ENCODE peak calls at places on chromosomes 5 and 9, in eight cellular contexts. L is lung, J is uterus, X is GM23338, W is hepatocyte, I is colonic mucosa, Z is tibial nerve, R is Caco-2. T is an unnamed sample. For H3K27me3 and H3K36me3, the result is how much of the 10 kb centered on the place peaks cover.

GRCh38 chr5:143001764-143002351 is 231.7 kb downstream of the ARHGAP26 start:
- DNase-seq in L (no peak), J (no peak), X (peak), W (no peak), I (no peak), Z (no peak), R (no peak), T (no peak)

GRCh38 chr5:6710078-6710477 is 3.2 kb upstream of the TENT4A start:
- DNase-seq in L (no peak), J (no peak), X (no peak), W (no peak), I (peak), Z (no peak), R (no peak), T (no peak)

GRCh38 chr9:89367281-89367680 is 49.0 kb downstream of the SECISBP2 start:
- DNase-seq in L (no peak), J (no peak), X (no peak), W (no peak), I (no peak), Z (no peak), R (no peak), T (no peak)

GRCh38 chr9:4781408-4781807 is 11.3 kb upstream of the RCL1 start:
- DNase-seq in L (no peak), J (no peak), X (no peak), W (no peak), I (no peak), Z (no peak), R (no peak), T (no peak)

GRCh38 chr9:114988962-114989599 is 58.7 kb upstream of the TNFSF8 start:
- DNase-seq in L (no peak), J (no peak), X (no peak), W (peak), I (no peak), Z (no peak), R (no peak), T (peak)

GRCh38 chr9:26310294-26310693 is 582.3 kb downstream of the CAAP1 start:
- DNase-seq in L (no peak), J (no peak), X (no peak), W (no peak), I (no peak), Z (no peak), R (no peak), T (peak)

GRCh38 chr9:126794441-126794840 is 10.4 kb upstream of the ZBTB43 start:
- DNase-seq in L (no peak), J (no peak), X (no peak), W (no peak), I (peak), Z (no peak), R (no peak), T (no peak)

GRCh38 chr9:86827893-86828292 is 119.4 kb downstream of the GAS1 start:
- DNase-seq in L (no peak), J (no peak), X (no peak), W (peak), I (no peak), Z (no peak), R (no peak), T (peak)

GRCh38 chr5:123582570-123583293 is 70.8 kb downstream of the CSNK1G3 start:
- DNase-seq in L (no peak), J (no peak), X (peak), W (no peak), I (peak), Z (no peak), R (no peak), T (no peak)

GRCh38 chr5:9545301-9545958 is 445 bp downstream of the SEMA5A start:
- DNase-seq in L (no peak), J (peak), X (peak), W (peak), I (peak), Z (peak), R (peak), T (no peak)

GRCh38 chr5:172315599-172316531 is 32.3 kb upstream of the UBTD2 start:
- DNase-seq in L (no peak), J (no peak), X (no peak), W (no peak), I (no peak), Z (no peak), R (no peak), T (no peak)

GRCh38 chr5:13632676-13633075 is 311.8 kb downstream of the DNAH5 start:
- DNase-seq in L (no peak), J (no peak), X (no peak), W (no peak), I (no peak), Z (no peak), R (no peak), T (no peak)

GRCh38 chr5:140049205-140049604 is 6.1 kb upstream of the NRG2 start:
- DNase-seq in L (no peak), J (no peak), X (no peak), W (no peak), I (no peak), Z (no peak), R (no peak), T (no peak)

GRCh38 chr9:34457266-34458012 is 931 bp downstream of the FAM219A start:
- DNase-seq in L (peak), J (peak), X (peak), W (peak), I (peak), Z (peak), R (no peak), T (peak)

GRCh38 chr9:95820076-95820475 is 55.4 kb upstream of the ERCC6L2 start:
- DNase-seq in L (no peak), J (no peak), X (no peak), W (no peak), I (no peak), Z (no peak), R (no peak), T (no peak)

GRCh38 chr9:133708770-133709611 is 29.2 kb downstream of the SARDH start:
- DNase-seq in L (no peak), J (no peak), X (no peak), W (no peak), I (no peak), Z (no peak), R (no peak), T (no peak)

GRCh38 chr5:54651482-54652076 is 134.0 kb downstream of the SNX18 start:
- DNase-seq in L (peak), J (peak), X (no peak), W (peak), I (no peak), Z (peak), R (no peak), T (peak)
- TF ChIP-seq CTCF in L (no peak), J (no peak), X (no peak), W (no peak), I (no peak), Z (no peak), R (no peak), T (no peak)

DNA sequence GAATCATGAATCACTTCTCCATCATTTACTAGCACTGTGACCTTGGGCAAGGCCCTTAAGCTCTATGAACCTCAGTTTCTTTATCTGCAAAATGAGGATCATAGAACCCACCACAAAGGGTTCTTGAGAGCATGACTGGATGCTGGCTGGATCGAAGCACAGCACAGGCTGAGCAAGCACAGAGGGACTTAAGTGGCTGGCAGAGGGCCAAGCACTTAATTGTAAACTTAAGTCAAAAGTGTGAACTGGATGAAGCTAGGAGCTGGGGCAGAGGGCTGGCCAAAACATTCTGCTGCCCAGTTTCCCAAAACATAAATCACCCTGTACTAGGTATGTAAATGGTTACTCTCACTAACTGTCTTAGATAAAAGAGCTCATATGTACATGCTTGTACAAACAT is 112.3 kb upstream of the WWC1 start:
- DNase-seq in L (peak), J (no peak), X (no peak), W (peak), I (no peak), Z (no peak), R (no peak), T (peak)
- H3K27me3 ChIP-seq in L (under half), J (under half), X (under half), W (under half), I (under half), Z (under half), R (under half), T (under half)

GRCh38 chr5:132142459-132142858 is 68.9 kb downstream of the CSF2 start:
- DNase-seq in L (no peak), J (no peak), X (no peak), W (no peak), I (no peak), Z (no peak), R (no peak), T (no peak)
- H3K36me3 ChIP-seq in L (under half), J (under half), X (under half), W (under half), I (under half), Z (under half), R (under half), T (under half)

DNA sequence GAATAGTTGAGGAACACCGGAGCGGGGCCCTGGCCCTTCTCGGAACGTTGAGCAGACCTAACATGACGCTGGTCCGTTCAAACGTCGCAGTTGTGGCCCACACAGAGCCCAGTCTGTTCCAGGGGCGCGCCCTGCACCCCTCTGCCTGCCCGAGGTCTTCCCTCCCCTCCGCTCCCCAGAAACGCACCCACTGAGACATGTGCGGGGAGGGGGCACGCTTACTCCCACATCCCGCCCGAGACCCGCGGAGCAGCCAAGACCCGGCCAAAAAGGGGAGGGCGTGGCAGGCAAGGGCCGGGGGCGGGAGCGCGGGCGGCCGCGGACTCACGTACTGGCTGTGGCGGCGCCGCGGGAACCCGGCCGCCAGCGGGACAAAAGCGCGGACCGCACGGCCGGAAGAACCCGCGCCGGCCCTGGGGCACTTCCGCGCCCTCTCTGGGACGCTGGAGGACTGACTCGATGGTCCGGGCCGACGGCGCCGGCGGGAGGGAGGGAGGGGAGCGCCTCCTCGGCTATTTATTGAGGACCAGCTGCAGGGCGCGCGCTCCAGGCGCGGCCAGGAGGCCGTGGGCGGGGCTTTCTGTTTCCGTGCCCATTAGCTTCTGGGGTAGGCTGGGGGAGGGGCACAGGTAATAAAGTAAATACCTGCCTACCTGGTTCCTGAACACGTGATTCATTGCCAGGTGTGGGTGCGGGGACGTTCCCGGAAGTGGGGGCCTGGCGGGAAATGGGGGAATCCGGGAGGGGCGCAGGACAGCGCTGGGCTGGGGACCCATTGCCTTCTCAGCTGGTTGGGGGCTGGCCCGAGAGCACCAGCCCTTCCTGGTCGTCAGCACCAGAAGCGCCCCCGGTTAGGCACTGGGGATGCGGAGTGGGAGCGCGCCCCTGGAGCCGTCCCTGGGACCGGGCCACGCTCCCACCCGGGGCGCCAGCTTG is at the start of gene ZFP62:
- DNase-seq in L (peak), J (peak), X (peak), W (peak), I (peak), Z (peak), R (peak), T (peak)
- TF ChIP-seq CTCF in L (no peak), J (peak), X (no peak), W (no peak), I (no peak), Z (no peak), R (peak), T (no peak)

GRCh38 chr5:5505848-5506247 is 83.4 kb downstream of the ICE1 start:
- DNase-seq in L (no peak), J (no peak), X (no peak), W (no peak), I (no peak), Z (no peak), R (no peak), T (no peak)

GRCh38 chr5:5504325-5504724 is 81.8 kb downstream of the ICE1 start:
- DNase-seq in L (no peak), J (no peak), X (no peak), W (no peak), I (no peak), Z (no peak), R (no peak), T (no peak)
- H3K27me3 ChIP-seq in L (under half), J (under half), X (under half), W (under half), I (under half), Z (under half), R (under half), T (under half)

DNA sequence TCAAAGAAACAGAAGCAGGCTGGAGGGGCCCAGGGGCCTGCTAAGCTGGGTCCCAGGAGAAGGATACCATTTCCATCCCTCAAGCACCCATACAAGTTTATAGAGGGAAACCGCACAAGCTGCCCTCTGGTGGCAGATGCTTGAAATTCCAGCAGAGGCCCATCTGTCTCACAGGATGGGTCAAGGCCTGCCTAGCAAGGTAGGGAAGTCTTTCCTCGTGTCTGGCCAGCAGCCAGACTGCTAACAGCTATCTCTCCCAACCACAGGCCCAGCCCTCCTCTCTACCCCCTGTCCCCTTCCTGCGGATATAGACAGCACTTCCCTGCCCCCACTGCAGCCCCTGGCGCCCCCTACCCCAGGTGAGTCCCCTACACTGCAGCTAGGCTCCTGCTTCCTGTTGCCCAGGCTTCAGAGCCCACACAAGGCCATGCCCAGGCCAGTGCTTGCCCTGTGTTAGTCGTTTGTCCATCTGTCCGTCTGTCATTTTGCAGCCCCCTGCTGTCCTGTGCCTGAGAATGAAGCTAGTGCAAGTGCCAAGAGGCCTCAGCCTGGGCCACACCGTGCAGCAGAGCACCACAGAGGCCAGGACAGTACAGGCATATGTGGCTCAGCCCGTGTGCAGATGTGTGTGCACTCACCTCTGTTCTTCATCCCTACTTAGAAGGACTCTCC is 26.2 kb downstream of the TCF7 start:
- DNase-seq in L (peak), J (peak), X (peak), W (peak), I (peak), Z (no peak), R (peak), T (peak)
- H3K36me3 ChIP-seq in L (half or more), J (under half), X (under half), W (under half), I (under half), Z (half or more), R (under half), T (under half)

DNA sequence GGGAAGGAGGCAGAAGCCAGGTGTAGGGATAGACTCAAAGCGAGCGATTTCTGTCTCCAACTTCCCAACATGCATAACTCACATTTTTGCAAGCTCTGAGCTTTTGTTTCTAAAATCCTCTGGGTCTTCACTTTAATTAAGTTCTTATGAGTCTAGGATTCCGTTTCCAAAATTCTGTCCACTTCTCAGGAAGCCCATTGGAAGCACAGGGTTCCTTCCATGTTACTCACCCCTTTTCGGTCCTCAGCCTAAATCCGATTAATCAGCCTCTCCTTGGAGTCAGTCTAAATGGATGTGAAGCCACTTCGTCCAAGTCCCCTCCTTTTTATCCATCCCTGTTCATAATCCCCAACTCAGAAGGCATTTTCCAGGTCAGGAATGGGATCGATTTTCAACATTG is 1.4 kb downstream of the GPX3 start:
- DNase-seq in L (no peak), J (no peak), X (no peak), W (no peak), I (no peak), Z (no peak), R (no peak), T (no peak)
- TF ChIP-seq CTCF in L (no peak), J (no peak), X (no peak), W (no peak), I (no peak), Z (no peak), R (no peak), T (no peak)